ENCODE peak calls at places on chromosomes 4 and X, in eight cellular contexts. N is psoas muscle, C is breast epithelium, H is right lobe of liver, J is PC-9, T is SK-N-SH, R is small intestine, P is left ventricle myocardium inferior. B is an unnamed sample.
A peak's percentile ranks its signal among the peaks of the same experiment; 100 is the strongest.

GRCh38 chrX:110509778-110510510 is 151.3 kb downstream of the RTL9 start:
- DNase-seq in J (peak; percentile 72), R (no peak), H (no peak), T (no peak), N (no peak), P (no peak), C (no peak), B (no peak)

GRCh38 chrX:155993421-155993820 is 4.1 kb upstream of the IL9R start:
- DNase-seq in R (peak; percentile 35), P (no peak), H (no peak), C (no peak), N (no peak), T (no peak), J (no peak), B (no peak)

GRCh38 chr4:105894570-105895323 is 524 bp upstream of the NPNT start:
- DNase-seq in J (no peak), T (no peak), H (no peak), P (no peak), N (no peak), R (peak; percentile 54), C (no peak), B (no peak)

GRCh38 chr4:88659061-88659889 is 38.4 kb downstream of the NAP1L5 start:
- DNase-seq in T (peak; percentile 45), C (no peak), H (peak; percentile 27), J (peak; percentile 67), R (peak; percentile 64), P (no peak), N (no peak), B (peak; percentile 30)

GRCh38 chrX:134570899-134571298 is 87.4 kb downstream of the PLAC1 start:
- DNase-seq in C (no peak), H (no peak), R (no peak), T (no peak), P (no peak), N (no peak), J (no peak), B (no peak)

GRCh38 chrX:23662187-23662586 is 5.1 kb upstream of the PRDX4 start:
- DNase-seq in R (peak; percentile 5), N (no peak), H (no peak), P (no peak), C (no peak), J (no peak), T (no peak), B (no peak)

GRCh38 chr4:178415925-178416324 is 973.7 kb upstream of the AGA start:
- DNase-seq in P (no peak), T (peak; percentile 6), N (no peak), R (no peak), C (no peak), J (no peak), H (peak; percentile 21), B (no peak)

GRCh38 chrX:107775000-107775733 is 420 bp downstream of the TSC22D3 start:
- DNase-seq in P (no peak), H (no peak), J (no peak), T (no peak), C (no peak), R (peak; percentile 3), N (no peak), B (no peak)

GRCh38 chr4:95304898-95305297 is 243.9 kb downstream of the UNC5C start:
- DNase-seq in R (no peak), N (no peak), P (no peak), T (no peak), J (peak; percentile 78), C (no peak), H (no peak), B (no peak)

GRCh38 chrX:1488141-1488540 is 35.4 kb upstream of the ASMTL start:
- DNase-seq in H (no peak), T (no peak), P (no peak), N (no peak), J (no peak), R (no peak), C (no peak), B (no peak)

GRCh38 chr4:41366911-41367517 is 110.3 kb downstream of the UCHL1 start:
- DNase-seq in J (no peak), H (no peak), T (no peak), C (no peak), R (no peak), P (no peak), N (no peak), B (no peak)

GRCh38 chrX:9318213-9318612 is 146.6 kb upstream of the TBL1X start:
- DNase-seq in H (no peak), C (no peak), N (no peak), P (no peak), T (no peak), R (no peak), J (no peak), B (no peak)

GRCh38 chr4:125357675-125358074 is 42.9 kb downstream of the FAT4 start:
- DNase-seq in P (no peak), R (no peak), T (no peak), H (no peak), C (no peak), N (no peak), J (no peak), B (no peak)

GRCh38 chr4:2803624-2804448 is 11.0 kb downstream of the SH3BP2 start:
- DNase-seq in P (peak; percentile 21), C (no peak), H (peak; percentile 64), J (peak; percentile 78), T (no peak), N (peak; percentile 55), R (peak; percentile 64), B (no peak)

DNA sequence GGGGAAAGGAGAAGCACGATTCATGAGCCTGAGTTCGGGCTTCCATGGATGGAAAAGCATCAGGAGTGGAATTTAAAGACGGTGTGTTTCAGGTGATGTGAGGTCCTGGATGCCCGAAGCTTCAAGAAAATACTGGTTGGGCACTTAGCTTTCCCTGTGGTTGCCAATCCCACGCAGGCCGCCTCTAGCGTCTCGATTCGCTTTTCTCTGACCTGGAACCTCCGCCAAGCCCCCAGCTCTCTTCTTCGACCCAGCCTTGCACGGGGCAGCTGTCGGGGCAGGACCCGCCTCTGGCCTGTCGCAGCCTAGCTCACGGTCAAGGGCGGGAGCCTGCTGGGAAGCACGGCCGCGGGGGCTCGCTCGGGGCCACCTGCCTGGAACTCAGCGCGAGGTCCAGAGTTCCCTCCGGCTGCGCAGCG is 308 bp upstream of the TLR2 start:
- DNase-seq in N (no peak), J (no peak), R (no peak), T (no peak), P (no peak), C (no peak), H (no peak), B (no peak)
- H3K4me3 ChIP-seq in N (peak overlapping the region; percentile 70), J (peak overlapping the region; percentile 69), R (peak overlapping the region; percentile 68), T (peak overlapping the region; percentile 55), P (peak overlapping the region; percentile 76), C (peak overlapping the region; percentile 86), H (peak overlapping the region; percentile 63), B (peak overlapping the region; percentile 74)

DNA sequence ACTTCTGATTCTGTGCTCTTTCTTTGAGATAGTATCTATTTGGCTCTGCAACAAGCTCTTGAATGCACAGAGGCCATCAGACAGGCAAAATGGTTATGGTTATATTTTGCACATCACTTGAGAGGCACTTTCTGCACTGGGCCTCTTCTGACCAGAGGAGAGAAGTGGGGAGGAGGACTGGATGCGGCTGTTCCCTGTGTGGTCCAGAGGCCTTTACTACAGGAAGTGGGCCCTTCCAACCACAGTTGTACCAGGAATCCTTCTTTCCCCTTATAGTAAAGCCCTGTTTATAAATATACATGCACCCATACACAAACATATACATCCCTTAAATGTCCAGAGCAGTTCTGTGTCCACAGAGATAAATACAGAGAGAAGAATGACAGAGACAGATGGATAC is 182.7 kb upstream of the HHIP start:
- DNase-seq in H (no peak), T (no peak), R (no peak), J (no peak), C (no peak), N (no peak), P (no peak), B (no peak)
- H3K4me1 ChIP-seq in H (no peaks in the 10 kb centered on the region), T (no peaks in the 10 kb centered on the region), R (no peaks in the 10 kb centered on the region), J (no peaks in the 10 kb centered on the region), C (no peaks in the 10 kb centered on the region), N (no peaks in the 10 kb centered on the region), P (no peaks in the 10 kb centered on the region), B (no peaks in the 10 kb centered on the region)

GRCh38 chr4:28007693-28008092 is 1147.1 kb downstream of the STIM2 start:
- DNase-seq in P (no peak), J (no peak), N (no peak), T (no peak), H (no peak), C (no peak), R (no peak), B (no peak)

GRCh38 chr4:28009541-28009940 is 1148.9 kb downstream of the STIM2 start:
- DNase-seq in R (no peak), J (no peak), C (no peak), P (no peak), N (no peak), T (no peak), H (no peak), B (no peak)

GRCh38 chr4:28010543-28011235 is 1150.0 kb downstream of the STIM2 start:
- DNase-seq in N (no peak), T (no peak), C (no peak), J (no peak), R (no peak), P (no peak), H (no peak), B (no peak)

GRCh38 chr4:28001698-28002097 is 1141.1 kb downstream of the STIM2 start:
- DNase-seq in N (no peak), R (no peak), T (no peak), C (no peak), P (no peak), H (no peak), J (no peak), B (no peak)

DNA sequence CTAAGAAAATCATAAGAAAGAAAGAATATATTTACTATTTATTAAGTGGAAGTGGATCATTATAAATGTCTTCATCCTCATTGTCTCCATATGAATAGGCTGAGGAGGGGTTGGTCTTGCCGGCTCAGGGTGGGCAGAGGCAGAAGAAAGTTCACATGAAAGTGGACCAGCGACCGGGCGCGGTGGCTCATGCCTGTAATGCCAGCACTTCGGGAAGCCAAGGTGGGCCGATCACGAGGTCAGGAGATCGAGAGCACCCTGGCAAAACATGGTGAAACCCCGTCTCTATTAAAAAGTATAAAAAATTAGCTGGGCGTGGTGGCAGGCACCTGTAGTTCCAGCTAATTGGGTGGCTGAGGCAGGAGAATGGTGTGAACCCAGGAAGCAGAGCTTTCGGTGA is 1145.4 kb downstream of the STIM2 start:
- DNase-seq in P (no peak), H (no peak), C (no peak), R (no peak), T (no peak), J (no peak), N (peak; percentile 9), B (no peak)
- H3K27ac ChIP-seq in P (no peak overlapping the region), H (no peak overlapping the region), C (no peak overlapping the region), R (no peak overlapping the region), T (no peak overlapping the region), J (no peak overlapping the region), N (no peak overlapping the region), B (no peak overlapping the region)

DNA sequence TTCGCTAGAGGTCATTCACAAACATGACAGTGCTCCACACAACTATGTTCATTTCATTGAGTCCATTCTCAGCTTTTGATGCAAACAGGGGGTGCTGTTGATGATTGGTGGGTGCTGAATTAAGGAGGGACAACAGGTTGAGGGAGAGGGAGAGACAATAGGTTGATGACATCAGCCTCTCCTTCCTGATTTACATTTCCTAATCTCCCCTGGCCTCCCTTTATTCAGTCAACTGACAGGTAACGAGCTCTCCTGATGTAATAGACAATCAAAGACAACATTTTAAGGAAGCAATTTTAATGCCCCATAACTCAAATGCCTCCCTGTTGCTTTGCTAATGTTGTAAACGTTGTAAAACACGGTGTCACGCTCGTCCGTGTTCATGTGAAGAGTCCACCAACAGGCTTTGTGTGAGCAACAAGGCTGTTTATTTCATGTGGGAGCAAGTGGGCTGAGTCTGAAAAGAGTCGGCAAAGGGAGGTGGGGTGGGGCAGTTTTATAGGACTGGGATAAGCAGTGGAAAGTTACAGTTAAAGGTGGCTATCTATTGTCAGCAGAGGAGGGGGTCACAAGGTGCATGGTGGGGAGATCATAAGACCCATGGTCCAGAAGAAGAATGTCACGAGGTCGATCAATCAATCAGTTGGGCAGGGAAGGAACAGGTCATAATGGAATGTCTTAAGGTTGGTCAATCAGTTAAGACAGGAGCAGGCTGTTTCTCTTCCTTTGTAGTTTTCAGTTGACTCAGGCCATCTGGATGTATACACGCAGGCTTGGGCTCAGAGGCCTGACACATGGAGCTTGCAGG is 4.8 kb upstream of the GAR1 start:
- DNase-seq in J (no peak), C (no peak), P (no peak), T (no peak), N (no peak), H (no peak), R (no peak), B (no peak)
- H3K4me3 ChIP-seq in J (no peak overlapping the region), C (no peak overlapping the region), P (no peak overlapping the region), T (no peak overlapping the region), N (no peak overlapping the region), H (no peak overlapping the region), R (no peak overlapping the region), B (no peak overlapping the region)